ENCODE peak calls at places on chromosomes 13 and 19, in five cellular contexts. C is caudate nucleus, K is neural progenitor cell, U is tibial artery, A is heart left ventricle. E is an unnamed sample.

GRCh38 chr13:93004919-93005318 is 221.7 kb upstream of the GPC6 start:
- DNase-seq in C (no peak), K (peak), U (no peak), A (no peak), E (peak)

GRCh38 chr19:19464339-19465098 is 50.8 kb downstream of the TSSK6 start:
- DNase-seq in K (peak), U (no peak), C (no peak), A (no peak), E (peak)

GRCh38 chr19:18254546-18255500 is 19.4 kb downstream of the IQCN start:
- DNase-seq in K (no peak), U (no peak), A (no peak), C (no peak), E (no peak)

GRCh38 chr13:84946144-84946543 is 853.1 kb downstream of the SLITRK6 start:
- DNase-seq in A (no peak), K (no peak), U (no peak), C (no peak), E (no peak)

GRCh38 chr13:96181886-96182285 is 92.0 kb downstream of the HS6ST3 start:
- DNase-seq in K (no peak), U (no peak), C (no peak), A (no peak), E (no peak)

GRCh38 chr13:40341086-40341471 is 325.4 kb downstream of the FOXO1 start:
- DNase-seq in U (no peak), C (no peak), K (peak), A (no peak), E (peak)

GRCh38 chr13:47277774-47278173 is 380.9 kb upstream of the HTR2A start:
- DNase-seq in K (no peak), C (no peak), U (no peak), A (no peak), E (no peak)

GRCh38 chr19:17441241-17442135 is 7.0 kb downstream of the TMEM221 start:
- DNase-seq in U (no peak), C (no peak), A (no peak), K (peak), E (peak)

GRCh38 chr19:18108897-18109296 is 11.3 kb downstream of the MAST3 start:
- DNase-seq in C (no peak), K (no peak), U (no peak), A (no peak), E (no peak)

GRCh38 chr13:110006304-110006703 is 219.9 kb upstream of the IRS2 start:
- DNase-seq in C (no peak), U (no peak), K (no peak), A (no peak), E (no peak)

DNA sequence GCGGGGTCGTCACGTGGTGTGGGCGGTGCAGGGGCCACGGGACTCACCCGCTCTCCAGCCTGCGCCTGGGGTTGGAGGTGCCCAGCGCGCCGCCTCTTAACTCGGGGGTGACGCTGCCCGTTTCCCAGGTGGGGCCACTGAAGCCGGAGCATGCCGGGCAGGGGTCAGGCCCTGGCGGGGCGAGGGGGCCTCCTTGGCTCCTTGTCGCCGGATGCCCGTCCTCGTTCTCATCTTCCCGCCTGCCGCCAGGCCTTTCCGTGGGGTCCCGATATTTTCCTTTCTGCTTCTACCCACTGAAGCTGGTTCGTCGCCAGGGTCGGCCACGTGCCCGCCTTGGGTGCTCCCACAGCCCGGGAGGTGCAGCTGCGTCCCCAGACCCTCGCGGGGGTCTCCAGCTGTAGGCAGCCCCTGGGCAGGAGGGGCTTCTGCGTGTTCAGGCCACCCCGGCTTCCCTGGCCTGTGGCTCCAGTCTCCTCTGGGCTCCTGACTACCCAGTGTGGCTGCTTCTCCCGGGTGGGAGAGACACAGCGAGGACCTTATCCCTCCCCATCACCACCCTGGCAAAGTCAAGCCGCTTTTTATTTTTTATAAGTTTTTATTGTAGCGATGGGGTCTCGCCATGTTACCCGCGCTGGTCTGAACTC is 768 bp downstream of the FAM174C start:
- DNase-seq in C (no peak), K (no peak), A (no peak), U (no peak), E (no peak)
- H3K27ac ChIP-seq in C (peak), K (no peak), A (peak), U (peak), E (peak)

GRCh38 chr13:41459754-41460111 is 2.4 kb downstream of the RGCC start:
- DNase-seq in A (no peak), U (no peak), K (no peak), C (no peak), E (no peak)
- H3K27ac ChIP-seq in A (peak), U (no peak), K (no peak), C (peak), E (no peak)

GRCh38 chr13:33188093-33188882 is 97.3 kb downstream of the STARD13 start:
- DNase-seq in U (no peak), A (no peak), K (no peak), C (no peak), E (no peak)

GRCh38 chr13:33191425-33192221 is 93.9 kb downstream of the STARD13 start:
- DNase-seq in U (no peak), A (no peak), C (no peak), K (no peak), E (no peak)

GRCh38 chr13:33185853-33186252 is 99.7 kb downstream of the STARD13 start:
- DNase-seq in K (no peak), A (no peak), U (no peak), C (no peak), E (no peak)

GRCh38 chr13:33186851-33187250 is 98.7 kb downstream of the STARD13 start:
- DNase-seq in U (no peak), K (no peak), A (no peak), C (no peak), E (peak)

DNA sequence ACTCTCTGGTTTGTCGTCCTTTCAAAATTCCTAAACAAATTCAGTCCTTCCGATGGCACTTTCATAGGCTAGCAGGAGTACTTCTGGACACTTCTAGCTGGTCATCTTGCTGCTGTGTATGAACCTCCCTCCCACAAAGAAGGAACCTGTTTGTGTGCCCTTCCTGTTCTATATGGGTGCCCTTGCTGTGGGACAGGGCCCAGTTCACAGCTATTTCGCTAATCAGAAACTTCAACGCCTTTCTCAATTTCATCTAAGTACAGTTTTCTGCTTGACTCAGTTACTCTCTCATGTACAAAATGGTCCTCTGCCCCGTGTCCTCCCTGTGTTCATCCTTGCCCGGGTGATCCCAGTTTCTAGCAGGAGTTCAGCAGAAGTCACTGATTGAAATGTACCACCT is 96.1 kb downstream of the STARD13 start:
- DNase-seq in U (no peak), K (no peak), C (no peak), A (no peak), E (no peak)
- H3K27ac ChIP-seq in U (no peak), K (no peak), C (no peak), A (no peak), E (no peak)

GRCh38 chr19:30064021-30064699 is 122.1 kb downstream of the URI1 start:
- DNase-seq in A (peak), U (no peak), K (no peak), C (no peak), E (no peak)

GRCh38 chr19:30064776-30065494 is 122.9 kb downstream of the URI1 start:
- DNase-seq in K (no peak), U (no peak), A (peak), C (no peak), E (no peak)

GRCh38 chr19:30066781-30067759 is 125.0 kb downstream of the URI1 start:
- DNase-seq in C (no peak), A (peak), K (no peak), U (no peak), E (no peak)

GRCh38 chr19:30063184-30064020 is 121.4 kb downstream of the URI1 start:
- DNase-seq in C (no peak), A (peak), K (no peak), U (no peak), E (no peak)

DNA sequence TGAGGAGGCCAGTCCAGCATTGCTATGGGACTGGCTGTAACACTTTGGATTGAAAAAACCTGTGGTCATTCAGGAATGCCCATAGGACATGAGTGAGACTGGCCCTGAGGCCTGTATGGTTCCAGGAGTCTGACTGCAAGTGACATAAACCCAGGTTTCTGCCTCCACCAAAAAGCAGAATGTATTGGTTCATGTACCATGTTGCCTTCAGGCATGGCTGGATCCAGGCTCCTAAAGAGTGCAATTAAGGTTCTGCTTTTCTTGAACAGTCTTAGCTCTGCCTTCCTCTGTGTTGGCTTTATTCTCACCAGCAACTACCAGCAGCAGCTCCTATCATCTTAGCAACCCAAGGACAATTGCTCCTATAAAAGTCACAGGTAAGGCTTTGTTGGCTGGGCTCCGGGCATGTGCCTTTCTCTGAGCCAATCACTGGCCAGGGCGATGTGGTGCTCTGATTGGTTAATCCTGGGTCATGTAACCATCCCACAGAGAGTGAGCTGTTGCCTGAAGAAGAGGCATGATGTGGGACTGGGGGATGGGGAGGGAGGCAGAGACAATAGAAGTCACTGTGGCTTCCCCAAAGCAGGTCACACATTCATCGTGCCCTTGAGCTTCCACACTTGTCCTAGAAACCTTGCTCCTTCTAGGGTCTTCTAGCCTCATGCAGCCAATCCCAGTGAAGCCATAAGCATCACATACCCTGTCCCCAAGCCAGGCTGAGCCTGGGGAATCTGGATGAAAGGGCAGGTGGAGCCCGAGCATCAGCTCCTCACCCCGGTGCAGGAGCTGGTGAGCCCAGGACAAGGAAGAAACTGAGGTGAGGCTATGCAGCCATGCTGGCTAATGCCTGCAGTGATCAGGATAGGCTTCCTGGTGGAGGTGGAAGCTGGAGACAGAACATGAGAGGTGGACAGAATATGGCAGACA is 123.9 kb downstream of the URI1 start:
- DNase-seq in U (no peak), C (no peak), A (peak), K (no peak), E (no peak)
- H3K27ac ChIP-seq in U (no peak), C (no peak), A (no peak), K (no peak), E (no peak)

GRCh38 chr19:55461974-55462628 is 659 bp upstream of the ISOC2 start:
- DNase-seq in A (no peak), U (no peak), K (no peak), C (no peak), E (no peak)
- H3K27ac ChIP-seq in A (peak), U (peak), K (no peak), C (peak), E (peak)

E was measured in cardiac muscle cell.